ENCODE peak calls at places on chromosomes 13 and 19, in nine cellular contexts. One of them, this sample, is unnamed.
A peak's percentile ranks its signal among the peaks of the same experiment; 100 is the strongest.

GRCh38 chr19:3743486-3743885 is 18.0 kb downstream of the APBA3 start:
- DNase-seq in progenitor cell of endocrine pancreas: no peak
- DNase-seq in PC-9: no peak
- DNase-seq in thoracic aorta: no peak
- DNase-seq in head of caudate nucleus: no peak
- DNase-seq in transverse colon: no peak
- DNase-seq in bronchial epithelial cell: no peak
- DNase-seq in stimulated activated CD4-positive, alpha-beta T cell treated with anti-CD3 and anti-CD28 coated beads, Interleukin-15, amount 100 ng/mL, for 1 hour: no peak
- DNase-seq in left colon: no peak
- DNase-seq in this sample: no peak

GRCh38 chr13:18232994-18233782 is 948.4 kb downstream of the TUBA3C start:
- DNase-seq in head of caudate nucleus: no peak
- DNase-seq in stimulated activated CD4-positive, alpha-beta T cell treated with anti-CD3 and anti-CD28 coated beads, Interleukin-15, amount 100 ng/mL, for 1 hour: no peak
- DNase-seq in transverse colon: no peak
- DNase-seq in bronchial epithelial cell: no peak
- DNase-seq in PC-9: no peak
- DNase-seq in thoracic aorta: no peak
- DNase-seq in progenitor cell of endocrine pancreas: no peak
- DNase-seq in left colon: no peak
- DNase-seq in this sample: no peak

GRCh38 chr19:23882493-23882892 is 32.2 kb upstream of the ZNF726 start:
- DNase-seq in left colon: peak; percentile 32
- DNase-seq in head of caudate nucleus: no peak
- DNase-seq in PC-9: no peak
- DNase-seq in thoracic aorta: no peak
- DNase-seq in bronchial epithelial cell: no peak
- DNase-seq in stimulated activated CD4-positive, alpha-beta T cell treated with anti-CD3 and anti-CD28 coated beads, Interleukin-15, amount 100 ng/mL, for 1 hour: no peak
- DNase-seq in progenitor cell of endocrine pancreas: no peak
- DNase-seq in transverse colon: peak; percentile 26
- DNase-seq in this sample: peak; percentile 76

GRCh38 chr13:71786815-71787214 is 80.2 kb downstream of the DACH1 start:
- DNase-seq in progenitor cell of endocrine pancreas: no peak
- DNase-seq in stimulated activated CD4-positive, alpha-beta T cell treated with anti-CD3 and anti-CD28 coated beads, Interleukin-15, amount 100 ng/mL, for 1 hour: no peak
- DNase-seq in transverse colon: no peak
- DNase-seq in left colon: no peak
- DNase-seq in bronchial epithelial cell: no peak
- DNase-seq in PC-9: no peak
- DNase-seq in thoracic aorta: no peak
- DNase-seq in head of caudate nucleus: no peak
- DNase-seq in this sample: no peak

GRCh38 chr13:67042556-67042955 is 187.6 kb downstream of the PCDH9 start:
- DNase-seq in PC-9: no peak
- DNase-seq in stimulated activated CD4-positive, alpha-beta T cell treated with anti-CD3 and anti-CD28 coated beads, Interleukin-15, amount 100 ng/mL, for 1 hour: no peak
- DNase-seq in bronchial epithelial cell: no peak
- DNase-seq in left colon: no peak
- DNase-seq in transverse colon: no peak
- DNase-seq in thoracic aorta: no peak
- DNase-seq in head of caudate nucleus: no peak
- DNase-seq in progenitor cell of endocrine pancreas: no peak
- DNase-seq in this sample: no peak

GRCh38 chr19:624433-625109 is 8.8 kb downstream of the POLRMT start:
- DNase-seq in bronchial epithelial cell: no peak
- DNase-seq in progenitor cell of endocrine pancreas: no peak
- DNase-seq in stimulated activated CD4-positive, alpha-beta T cell treated with anti-CD3 and anti-CD28 coated beads, Interleukin-15, amount 100 ng/mL, for 1 hour: no peak
- DNase-seq in head of caudate nucleus: no peak
- DNase-seq in transverse colon: no peak
- DNase-seq in PC-9: no peak
- DNase-seq in thoracic aorta: no peak
- DNase-seq in left colon: no peak
- DNase-seq in this sample: no peak

GRCh38 chr13:109416001-109416400 is 370.4 kb downstream of the IRS2 start:
- DNase-seq in transverse colon: no peak
- DNase-seq in thoracic aorta: no peak
- DNase-seq in stimulated activated CD4-positive, alpha-beta T cell treated with anti-CD3 and anti-CD28 coated beads, Interleukin-15, amount 100 ng/mL, for 1 hour: no peak
- DNase-seq in bronchial epithelial cell: no peak
- DNase-seq in PC-9: no peak
- DNase-seq in left colon: no peak
- DNase-seq in head of caudate nucleus: no peak
- DNase-seq in progenitor cell of endocrine pancreas: no peak
- DNase-seq in this sample: no peak

GRCh38 chr19:56137405-56137804 is 3.7 kb upstream of the ZNF444 start:
- DNase-seq in head of caudate nucleus: no peak
- DNase-seq in stimulated activated CD4-positive, alpha-beta T cell treated with anti-CD3 and anti-CD28 coated beads, Interleukin-15, amount 100 ng/mL, for 1 hour: no peak
- DNase-seq in bronchial epithelial cell: no peak
- DNase-seq in progenitor cell of endocrine pancreas: no peak
- DNase-seq in left colon: peak; percentile 88
- DNase-seq in PC-9: no peak
- DNase-seq in transverse colon: peak; percentile 88
- DNase-seq in thoracic aorta: no peak
- DNase-seq in this sample: no peak

GRCh38 chr13:40692946-40693345 is 26.5 kb upstream of the FOXO1 start:
- DNase-seq in bronchial epithelial cell: peak; percentile 23
- DNase-seq in progenitor cell of endocrine pancreas: no peak
- DNase-seq in PC-9: peak; percentile 70
- DNase-seq in left colon: no peak
- DNase-seq in thoracic aorta: no peak
- DNase-seq in transverse colon: no peak
- DNase-seq in head of caudate nucleus: no peak
- DNase-seq in stimulated activated CD4-positive, alpha-beta T cell treated with anti-CD3 and anti-CD28 coated beads, Interleukin-15, amount 100 ng/mL, for 1 hour: no peak
- DNase-seq in this sample: no peak

GRCh38 chr13:65825039-65825438 is 1405.1 kb downstream of the PCDH9 start:
- DNase-seq in progenitor cell of endocrine pancreas: no peak
- DNase-seq in head of caudate nucleus: no peak
- DNase-seq in transverse colon: no peak
- DNase-seq in stimulated activated CD4-positive, alpha-beta T cell treated with anti-CD3 and anti-CD28 coated beads, Interleukin-15, amount 100 ng/mL, for 1 hour: no peak
- DNase-seq in thoracic aorta: no peak
- DNase-seq in left colon: no peak
- DNase-seq in bronchial epithelial cell: no peak
- DNase-seq in PC-9: no peak
- DNase-seq in this sample: no peak

This sample was measured in testis.